ENCODE peak calls at places on chromosomes 4 and X, in nine cellular contexts. T is HFF-Myc, U is body of pancreas, D is endothelial cell, Q is bronchial epithelial cell, H is cardiac fibroblast, L is fibroblast of the aortic adventitia, Z is fibroblast of lung, J is left lung. V is an unnamed sample.

GRCh38 chr4:100462206-100462605 is 55.6 kb downstream of the EMCN start:
- DNase-seq in T (no peak), U (no peak), D (no peak), Q (peak; percentile 81), H (peak; percentile 7), L (peak; percentile 28), Z (peak; percentile 3), J (no peak), V (peak; percentile 87)

GRCh38 chr4:128524311-128524710 is 236.7 kb upstream of the PGRMC2 start:
- DNase-seq in T (no peak), U (peak; percentile 8), D (no peak), Q (peak; percentile 90), H (peak; percentile 96), L (peak; percentile 97), Z (peak; percentile 89), J (peak; percentile 75), V (peak; percentile 78)

GRCh38 chr4:145840162-145840768 is 98.4 kb downstream of the ZNF827 start:
- DNase-seq in T (peak; percentile 44), U (peak; percentile 15), D (no peak), Q (peak; percentile 59), H (peak; percentile 71), L (peak; percentile 59), Z (peak; percentile 64), J (no peak), V (no peak)

GRCh38 chrX:39112143-39112542 is 310.9 kb downstream of the MID1IP1 start:
- DNase-seq in T (no peak), U (no peak), D (no peak), Q (peak; percentile 42), H (peak; percentile 27), L (peak; percentile 32), Z (no peak), J (no peak), V (no peak)

GRCh38 chr4:9679704-9680478 is 101.5 kb upstream of the DRD5 start:
- DNase-seq in T (no peak), U (no peak), D (no peak), Q (no peak), H (no peak), L (no peak), Z (no peak), J (no peak), V (no peak)

GRCh38 chrX:129781134-129782014 is 1.6 kb downstream of the SASH3 start:
- DNase-seq in T (no peak), U (peak; percentile 58), D (no peak), Q (no peak), H (no peak), L (no peak), Z (no peak), J (peak; percentile 75), V (no peak)

GRCh38 chr4:98568896-98569663 is 89.3 kb downstream of the TSPAN5 start:
- DNase-seq in T (no peak), U (no peak), D (no peak), Q (no peak), H (peak; percentile 36), L (peak; percentile 35), Z (no peak), J (no peak), V (no peak)

GRCh38 chr4:55729306-55730142 is 90.1 kb upstream of the EXOC1L start:
- DNase-seq in T (no peak), U (no peak), D (no peak), Q (peak; percentile 28), H (no peak), L (no peak), Z (no peak), J (no peak), V (no peak)

GRCh38 chr4:152640058-152640921 is 39.5 kb downstream of the TMEM154 start:
- DNase-seq in T (no peak), U (peak; percentile 46), D (no peak), Q (peak; percentile 17), H (peak; percentile 50), L (peak; percentile 52), Z (peak; percentile 51), J (no peak), V (no peak)

GRCh38 chrX:155263854-155264628 is at the start of gene RAB39B:
- DNase-seq in T (peak; percentile 14), U (peak; percentile 57), D (peak; percentile 34), Q (peak; percentile 50), H (peak; percentile 65), L (peak; percentile 71), Z (peak; percentile 67), J (no peak), V (peak; percentile 18)

GRCh38 chr4:31362756-31363155 is 642.6 kb downstream of the PCDH7 start:
- DNase-seq in T (no peak), U (no peak), D (no peak), Q (no peak), H (no peak), L (peak; percentile 22), Z (peak; percentile 34), J (no peak), V (no peak)

GRCh38 chr4:145066063-145066501 is 31.9 kb downstream of the ANAPC10 start:
- DNase-seq in T (no peak), U (no peak), D (no peak), Q (no peak), H (no peak), L (no peak), Z (no peak), J (no peak), V (no peak)

GRCh38 chr4:5683566-5683965 is 24.8 kb downstream of the EVC2 start:
- DNase-seq in T (no peak), U (peak; percentile 7), D (no peak), Q (no peak), H (no peak), L (peak; percentile 14), Z (peak; percentile 25), J (no peak), V (no peak)

GRCh38 chrX:24619647-24620046 is 27.5 kb downstream of the PCYT1B start:
- DNase-seq in T (peak; percentile 21), U (peak; percentile 6), D (no peak), Q (peak; percentile 27), H (peak; percentile 73), L (peak; percentile 17), Z (peak; percentile 62), J (no peak), V (peak; percentile 13)

GRCh38 chrX:116277391-116277790 is 106.8 kb downstream of the AGTR2 start:
- DNase-seq in T (no peak), U (no peak), D (no peak), Q (no peak), H (no peak), L (no peak), Z (no peak), J (no peak), V (peak; percentile 16)

GRCh38 chrX:88612870-88613329 is 134.1 kb upstream of the CPXCR1 start:
- DNase-seq in T (no peak), U (no peak), D (peak; percentile 12), Q (no peak), H (peak; percentile 4), L (no peak), Z (no peak), J (no peak), V (no peak)

GRCh38 chr4:158129649-158130048 is 43.2 kb downstream of the GASK1B start:
- DNase-seq in T (no peak), U (no peak), D (no peak), Q (no peak), H (peak; percentile 28), L (peak; percentile 37), Z (no peak), J (no peak), V (no peak)

GRCh38 chr4:1206299-1207156 is 34.1 kb upstream of the SPON2 start:
- DNase-seq in T (no peak), U (peak; percentile 1), D (no peak), Q (no peak), H (no peak), L (no peak), Z (no peak), J (peak; percentile 31), V (no peak)

GRCh38 chrX:10769165-10769564 is 148.8 kb upstream of the MID1 start:
- DNase-seq in T (no peak), U (no peak), D (no peak), Q (peak; percentile 46), H (peak; percentile 58), L (peak; percentile 41), Z (peak; percentile 49), J (no peak), V (no peak)

DNA sequence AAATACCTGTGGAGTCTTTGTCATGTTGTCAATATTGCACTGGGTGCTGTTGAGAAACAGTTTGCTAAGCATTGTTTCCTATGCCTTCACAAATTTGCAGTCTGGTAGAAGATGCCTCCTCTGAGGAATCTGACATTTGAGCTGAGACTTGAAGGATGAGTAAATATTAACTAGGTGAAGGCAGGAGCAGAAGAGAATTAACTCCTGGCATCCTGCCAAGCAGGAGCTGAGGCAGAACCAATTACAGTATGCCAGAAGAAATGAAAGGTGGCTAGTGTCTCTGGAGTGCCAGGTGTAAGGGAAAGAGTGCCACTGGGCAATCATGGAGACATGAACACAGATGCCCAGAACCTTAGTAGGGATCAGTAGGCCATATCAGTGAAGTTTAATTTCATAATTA is 1778.2 kb upstream of the PCDH10 start:
- DNase-seq in T (no peak), U (no peak), D (no peak), Q (no peak), H (no peak), L (no peak), Z (no peak), J (no peak), V (no peak)
- TF ChIP-seq CTCF in T (no peak), U (no peak), D (no peak), Q (no peak), H (no peak), L (no peak), Z (no peak), J (no peak), V (no peak)

DNA sequence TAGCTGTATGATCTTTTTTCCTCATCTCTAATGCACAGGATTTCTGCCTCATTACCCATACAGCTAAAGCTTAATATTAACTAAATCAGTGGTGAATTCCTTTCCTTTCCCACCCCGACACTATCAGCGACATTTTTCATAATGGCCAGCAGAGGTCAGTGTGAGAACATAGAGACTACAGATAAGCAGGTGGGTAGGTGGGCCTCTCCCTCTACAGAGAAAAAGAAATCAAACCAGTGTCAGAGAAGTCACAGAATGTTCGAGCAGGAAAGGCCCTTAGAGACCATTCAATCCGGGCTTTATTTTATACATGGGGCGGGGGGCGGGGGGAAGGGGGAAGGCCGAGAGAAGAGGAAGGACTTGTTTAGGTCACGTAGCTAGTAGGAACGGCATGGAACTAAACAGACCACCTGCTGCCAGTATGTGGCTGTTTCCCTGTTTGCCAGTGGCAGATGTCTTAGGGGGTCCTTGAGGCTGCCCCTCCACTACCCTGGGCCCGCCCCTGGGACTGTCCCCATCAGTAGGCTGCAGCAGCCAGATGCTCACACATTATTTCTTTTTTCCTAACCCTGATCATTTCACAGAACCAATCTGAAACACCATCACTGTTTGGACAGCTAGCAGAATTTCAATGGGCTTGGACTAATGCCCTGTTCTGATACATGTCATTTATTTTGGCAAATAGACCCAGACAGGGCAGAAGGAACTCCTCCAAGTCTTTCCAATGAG is 133.3 kb downstream of the ATG4A start:
- DNase-seq in T (no peak), U (peak; percentile 12), D (peak; percentile 10), Q (peak; percentile 30), H (peak; percentile 40), L (peak; percentile 45), Z (peak; percentile 61), J (no peak), V (no peak)
- TF ChIP-seq CTCF in T (peak; percentile 34), U (peak; percentile 17), D (peak; percentile 59), Q (peak; percentile 33), H (peak; percentile 51), L (peak; percentile 66), Z (peak; percentile 43), J (peak; percentile 23), V (peak; percentile 64)

GRCh38 chr4:89164400-89164799 is 53.1 kb downstream of the TIGD2 start:
- DNase-seq in T (no peak), U (no peak), D (no peak), Q (no peak), H (no peak), L (no peak), Z (peak; percentile 18), J (no peak), V (no peak)
- TF ChIP-seq CTCF in T (no peak), U (no peak), D (no peak), Q (no peak), H (no peak), L (no peak), Z (no peak), J (no peak), V (no peak)

GRCh38 chr4:83034630-83035494 is at the start of gene COPS4:
- DNase-seq in T (peak; percentile 100), U (peak; percentile 100), D (peak; percentile 89), Q (peak; percentile 99), H (peak; percentile 100), L (peak; percentile 100), Z (peak; percentile 100), J (peak; percentile 98), V (peak; percentile 100)
- TF ChIP-seq CTCF in T (peak; percentile 14), U (peak; percentile 16), D (peak; percentile 8), Q (peak; percentile 46), H (peak; percentile 59), L (peak; percentile 70), Z (peak; percentile 16), J (peak; percentile 58), V (peak; percentile 34)

V was measured in retinal pigment epithelial cell.